ENCODE peak calls at places on chromosomes 13 and 19, in four cellular contexts. G, M, E and U are unnamed samples.

GRCh38 chr19:46211201-46211881 is 18.2 kb upstream of the IGFL1 start:
- DNase-seq in G (no peak), M (no peak), E (no peak), U (no peak)

GRCh38 chr19:15498910-15499309 is 9.4 kb upstream of the CYP4F22 start:
- DNase-seq in G (no peak), M (no peak), E (no peak), U (no peak)

GRCh38 chr13:33279898-33280549 is 5.5 kb downstream of the STARD13 start:
- DNase-seq in G (peak), M (no peak), E (no peak), U (peak)

GRCh38 chr13:93158565-93158964 is 68.0 kb upstream of the GPC6 start:
- DNase-seq in G (no peak), M (no peak), E (no peak), U (no peak)

GRCh38 chr19:17680235-17680722 is 7.9 kb downstream of the UNC13A start:
- DNase-seq in G (peak), M (peak), E (no peak), U (no peak)

GRCh38 chr13:48828962-48829405 is 146.7 kb upstream of the FNDC3A start:
- DNase-seq in G (no peak), M (no peak), E (no peak), U (no peak)

GRCh38 chr19:30441011-30441410 is 68.8 kb downstream of the ZNF536 start:
- DNase-seq in G (no peak), M (no peak), E (no peak), U (no peak)

GRCh38 chr13:49627831-49628652 is at the start of gene ARL11:
- DNase-seq in G (no peak), M (peak), E (no peak), U (no peak)